ENCODE peak calls at places on chromosomes 7 and 10, in seven cellular contexts. One of them, this sample, is unnamed.

GRCh38 chr10:80416401-80417098 is 8.2 kb downstream of the PRXL2A start:
- DNase-seq in AG04450: no peak
- DNase-seq in CD8-positive, alpha-beta T cell: no peak
- DNase-seq in A673: peak
- DNase-seq in left ventricle myocardium inferior: peak
- DNase-seq in MM.1S: no peak
- DNase-seq in mesendoderm: no peak
- DNase-seq in this sample: peak

GRCh38 chr7:50513166-50513871 is 51.9 kb downstream of the DDC start:
- DNase-seq in left ventricle myocardium inferior: no peak
- DNase-seq in CD8-positive, alpha-beta T cell: no peak
- DNase-seq in mesendoderm: no peak
- DNase-seq in A673: no peak
- DNase-seq in AG04450: no peak
- DNase-seq in MM.1S: no peak
- DNase-seq in this sample: no peak

GRCh38 chr10:11715815-11716494 is 26.2 kb upstream of the ECHDC3 start:
- DNase-seq in left ventricle myocardium inferior: no peak
- DNase-seq in A673: no peak
- DNase-seq in CD8-positive, alpha-beta T cell: no peak
- DNase-seq in AG04450: no peak
- DNase-seq in MM.1S: no peak
- DNase-seq in mesendoderm: no peak
- DNase-seq in this sample: no peak

GRCh38 chr10:14483417-14483816 is 152.7 kb upstream of the FRMD4A start:
- DNase-seq in A673: no peak
- DNase-seq in mesendoderm: no peak
- DNase-seq in left ventricle myocardium inferior: no peak
- DNase-seq in AG04450: no peak
- DNase-seq in MM.1S: no peak
- DNase-seq in CD8-positive, alpha-beta T cell: no peak
- DNase-seq in this sample: no peak

GRCh38 chr10:811379-811778 is 120.1 kb downstream of the LARP4B start:
- DNase-seq in mesendoderm: no peak
- DNase-seq in MM.1S: no peak
- DNase-seq in A673: no peak
- DNase-seq in AG04450: no peak
- DNase-seq in CD8-positive, alpha-beta T cell: no peak
- DNase-seq in left ventricle myocardium inferior: no peak
- DNase-seq in this sample: no peak

GRCh38 chr10:130929422-130930325 is 381.8 kb downstream of the TCERG1L start:
- DNase-seq in A673: no peak
- DNase-seq in CD8-positive, alpha-beta T cell: peak
- DNase-seq in MM.1S: no peak
- DNase-seq in mesendoderm: no peak
- DNase-seq in AG04450: no peak
- DNase-seq in left ventricle myocardium inferior: no peak
- DNase-seq in this sample: no peak

GRCh38 chr7:158405324-158405723 is 182.3 kb downstream of the PTPRN2 start:
- DNase-seq in MM.1S: no peak
- DNase-seq in CD8-positive, alpha-beta T cell: no peak
- DNase-seq in AG04450: no peak
- DNase-seq in mesendoderm: no peak
- DNase-seq in A673: no peak
- DNase-seq in left ventricle myocardium inferior: no peak
- DNase-seq in this sample: no peak

GRCh38 chr10:43671659-43672555 is 23.2 kb upstream of the ZNF32 start:
- DNase-seq in MM.1S: peak
- DNase-seq in CD8-positive, alpha-beta T cell: peak
- DNase-seq in left ventricle myocardium inferior: no peak
- DNase-seq in mesendoderm: peak
- DNase-seq in A673: peak
- DNase-seq in AG04450: no peak
- DNase-seq in this sample: no peak

GRCh38 chr10:1520909-1521565 is 216.3 kb downstream of the ADARB2 start:
- DNase-seq in CD8-positive, alpha-beta T cell: no peak
- DNase-seq in mesendoderm: no peak
- DNase-seq in AG04450: no peak
- DNase-seq in left ventricle myocardium inferior: no peak
- DNase-seq in A673: no peak
- DNase-seq in MM.1S: no peak
- DNase-seq in this sample: no peak

GRCh38 chr7:150428671-150429451 is 21.6 kb upstream of the GIMAP8 start:
- DNase-seq in AG04450: peak
- DNase-seq in MM.1S: no peak
- DNase-seq in mesendoderm: peak
- DNase-seq in left ventricle myocardium inferior: no peak
- DNase-seq in CD8-positive, alpha-beta T cell: peak
- DNase-seq in A673: peak
- DNase-seq in this sample: no peak

GRCh38 chr10:46325021-46325420 is 38.2 kb downstream of the ANTXRL start:
- DNase-seq in A673: no peak
- DNase-seq in left ventricle myocardium inferior: no peak
- DNase-seq in CD8-positive, alpha-beta T cell: no peak
- DNase-seq in MM.1S: no peak
- DNase-seq in mesendoderm: peak
- DNase-seq in AG04450: no peak
- DNase-seq in this sample: no peak

GRCh38 chr7:44188480-44189225 is 586 bp downstream of the GCK start:
- DNase-seq in A673: no peak
- DNase-seq in CD8-positive, alpha-beta T cell: no peak
- DNase-seq in MM.1S: no peak
- DNase-seq in AG04450: no peak
- DNase-seq in left ventricle myocardium inferior: no peak
- DNase-seq in mesendoderm: no peak
- DNase-seq in this sample: no peak

GRCh38 chr7:30162622-30163124 is 27.9 kb downstream of the MTURN start:
- DNase-seq in CD8-positive, alpha-beta T cell: no peak
- DNase-seq in left ventricle myocardium inferior: no peak
- DNase-seq in A673: no peak
- DNase-seq in mesendoderm: no peak
- DNase-seq in MM.1S: no peak
- DNase-seq in AG04450: no peak
- DNase-seq in this sample: no peak

GRCh38 chr7:144256112-144256511 is 8.5 kb downstream of the OR2A7 start:
- DNase-seq in MM.1S: no peak
- DNase-seq in CD8-positive, alpha-beta T cell: no peak
- DNase-seq in AG04450: no peak
- DNase-seq in mesendoderm: peak
- DNase-seq in left ventricle myocardium inferior: no peak
- DNase-seq in A673: peak
- DNase-seq in this sample: no peak

GRCh38 chr7:23969443-23969842 is 259.4 kb downstream of the STK31 start:
- DNase-seq in MM.1S: no peak
- DNase-seq in AG04450: no peak
- DNase-seq in mesendoderm: peak
- DNase-seq in CD8-positive, alpha-beta T cell: no peak
- DNase-seq in A673: no peak
- DNase-seq in left ventricle myocardium inferior: no peak
- DNase-seq in this sample: no peak

GRCh38 chr7:133502498-133502897 is 249.6 kb downstream of the EXOC4 start:
- DNase-seq in CD8-positive, alpha-beta T cell: no peak
- DNase-seq in mesendoderm: no peak
- DNase-seq in AG04450: no peak
- DNase-seq in left ventricle myocardium inferior: no peak
- DNase-seq in MM.1S: no peak
- DNase-seq in A673: no peak
- DNase-seq in this sample: no peak

DNA sequence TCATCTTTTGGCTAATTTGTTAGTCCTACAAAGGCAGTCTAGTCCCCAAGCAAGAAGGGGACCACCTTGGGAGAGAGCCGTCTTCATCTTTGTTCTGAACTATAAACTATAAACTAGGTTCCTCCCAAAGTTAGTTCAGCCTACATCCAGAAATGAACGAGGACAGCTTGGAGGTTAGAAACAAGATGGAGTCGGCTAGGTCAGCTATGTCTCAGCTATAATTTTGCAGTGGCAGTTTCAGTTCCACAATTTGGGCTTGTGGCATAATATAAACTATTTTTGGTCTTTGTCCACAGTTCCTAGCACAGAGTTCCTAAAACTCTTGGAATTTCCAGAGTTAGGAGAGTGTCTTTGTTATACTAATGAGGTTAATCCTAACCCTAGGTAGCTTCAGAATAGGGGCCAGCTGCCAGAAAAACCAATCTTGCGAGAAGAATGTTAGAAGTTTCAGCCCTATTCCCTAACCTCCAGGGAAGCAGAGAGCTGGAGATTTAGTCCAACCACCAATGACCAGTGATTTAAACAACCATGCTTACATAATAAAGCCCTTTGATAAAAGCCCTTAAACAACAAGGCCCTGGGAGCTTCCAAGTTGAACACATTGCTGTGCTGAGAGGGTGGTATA is 131.9 kb downstream of the AKR1D1 start:
- DNase-seq in mesendoderm: no peak
- DNase-seq in CD8-positive, alpha-beta T cell: no peak
- DNase-seq in left ventricle myocardium inferior: no peak
- DNase-seq in AG04450: no peak
- DNase-seq in MM.1S: no peak
- DNase-seq in A673: no peak
- DNase-seq in this sample: no peak
- H3K4me3 ChIP-seq in mesendoderm: no peak
- H3K4me3 ChIP-seq in CD8-positive, alpha-beta T cell: no peak
- H3K4me3 ChIP-seq in left ventricle myocardium inferior: no peak
- H3K4me3 ChIP-seq in AG04450: no peak
- H3K4me3 ChIP-seq in MM.1S: no peak
- H3K4me3 ChIP-seq in A673: no peak
- H3K4me3 ChIP-seq in this sample: no peak

GRCh38 chr7:107180378-107180777 is 11.6 kb downstream of the HBP1 start:
- DNase-seq in MM.1S: no peak
- DNase-seq in CD8-positive, alpha-beta T cell: peak
- DNase-seq in mesendoderm: no peak
- DNase-seq in AG04450: peak
- DNase-seq in left ventricle myocardium inferior: no peak
- DNase-seq in A673: peak
- DNase-seq in this sample: no peak

GRCh38 chr7:107181172-107181571 is 12.4 kb downstream of the HBP1 start:
- DNase-seq in mesendoderm: no peak
- DNase-seq in CD8-positive, alpha-beta T cell: no peak
- DNase-seq in A673: no peak
- DNase-seq in AG04450: no peak
- DNase-seq in MM.1S: no peak
- DNase-seq in left ventricle myocardium inferior: no peak
- DNase-seq in this sample: no peak

GRCh38 chr7:107173691-107174406 is 5.0 kb downstream of the HBP1 start:
- DNase-seq in MM.1S: no peak
- DNase-seq in AG04450: no peak
- DNase-seq in left ventricle myocardium inferior: no peak
- DNase-seq in A673: no peak
- DNase-seq in mesendoderm: no peak
- DNase-seq in CD8-positive, alpha-beta T cell: no peak
- DNase-seq in this sample: no peak

DNA sequence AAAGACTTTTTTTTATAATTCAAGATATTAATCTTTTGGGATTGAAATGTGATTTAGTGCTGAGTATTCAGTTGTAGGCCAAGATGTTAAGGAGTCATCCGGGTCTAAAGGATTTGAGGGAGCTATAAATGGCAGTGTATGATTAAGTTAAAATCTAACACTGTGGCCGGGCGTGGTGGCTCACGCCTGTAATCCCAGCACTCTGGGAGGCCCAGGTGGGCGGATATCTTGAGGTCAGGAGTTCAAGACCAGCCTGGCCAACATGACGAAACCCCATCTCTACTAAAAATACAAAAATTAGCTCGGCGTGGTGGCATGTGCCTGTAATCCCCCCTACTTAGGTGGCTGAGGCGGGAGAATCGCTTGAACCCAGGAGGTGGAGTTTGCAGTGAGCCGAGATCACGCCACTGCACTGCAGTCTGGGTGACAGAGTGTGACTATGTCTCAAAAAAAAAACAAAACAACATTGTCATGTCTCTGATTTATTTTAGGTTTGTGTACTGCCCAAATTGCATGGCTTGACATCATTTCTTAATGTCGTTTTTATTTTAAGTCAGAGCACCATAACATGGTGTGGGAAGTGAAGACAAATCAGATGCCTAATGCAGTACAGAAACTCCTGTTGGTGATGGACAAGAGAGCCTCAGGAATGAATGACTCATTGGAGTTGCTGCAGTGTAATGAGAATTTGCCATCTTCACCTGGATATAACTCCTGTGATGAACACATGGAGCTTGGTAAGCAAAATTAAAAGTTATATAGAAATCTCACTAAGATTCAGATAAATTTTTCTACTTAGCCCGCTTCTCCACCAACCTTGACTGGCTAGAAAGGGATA is 10.7 kb downstream of the HBP1 start:
- DNase-seq in A673: no peak
- DNase-seq in mesendoderm: no peak
- DNase-seq in MM.1S: no peak
- DNase-seq in CD8-positive, alpha-beta T cell: no peak
- DNase-seq in left ventricle myocardium inferior: no peak
- DNase-seq in AG04450: no peak
- DNase-seq in this sample: no peak
- H3K27ac ChIP-seq in A673: peak
- H3K27ac ChIP-seq in mesendoderm: no peak
- H3K27ac ChIP-seq in MM.1S: no peak
- H3K27ac ChIP-seq in CD8-positive, alpha-beta T cell: no peak
- H3K27ac ChIP-seq in left ventricle myocardium inferior: no peak
- H3K27ac ChIP-seq in AG04450: peak
- H3K27ac ChIP-seq in this sample: peak

GRCh38 chr7:130489140-130489967 is 2.5 kb upstream of the MEST start:
- DNase-seq in A673: peak
- DNase-seq in mesendoderm: no peak
- DNase-seq in AG04450: no peak
- DNase-seq in MM.1S: no peak
- DNase-seq in left ventricle myocardium inferior: no peak
- DNase-seq in CD8-positive, alpha-beta T cell: no peak
- DNase-seq in this sample: no peak
- H3K4me3 ChIP-seq in A673: no peak
- H3K4me3 ChIP-seq in mesendoderm: no peak
- H3K4me3 ChIP-seq in AG04450: no peak
- H3K4me3 ChIP-seq in MM.1S: no peak
- H3K4me3 ChIP-seq in left ventricle myocardium inferior: no peak
- H3K4me3 ChIP-seq in CD8-positive, alpha-beta T cell: no peak
- H3K4me3 ChIP-seq in this sample: peak

DNA sequence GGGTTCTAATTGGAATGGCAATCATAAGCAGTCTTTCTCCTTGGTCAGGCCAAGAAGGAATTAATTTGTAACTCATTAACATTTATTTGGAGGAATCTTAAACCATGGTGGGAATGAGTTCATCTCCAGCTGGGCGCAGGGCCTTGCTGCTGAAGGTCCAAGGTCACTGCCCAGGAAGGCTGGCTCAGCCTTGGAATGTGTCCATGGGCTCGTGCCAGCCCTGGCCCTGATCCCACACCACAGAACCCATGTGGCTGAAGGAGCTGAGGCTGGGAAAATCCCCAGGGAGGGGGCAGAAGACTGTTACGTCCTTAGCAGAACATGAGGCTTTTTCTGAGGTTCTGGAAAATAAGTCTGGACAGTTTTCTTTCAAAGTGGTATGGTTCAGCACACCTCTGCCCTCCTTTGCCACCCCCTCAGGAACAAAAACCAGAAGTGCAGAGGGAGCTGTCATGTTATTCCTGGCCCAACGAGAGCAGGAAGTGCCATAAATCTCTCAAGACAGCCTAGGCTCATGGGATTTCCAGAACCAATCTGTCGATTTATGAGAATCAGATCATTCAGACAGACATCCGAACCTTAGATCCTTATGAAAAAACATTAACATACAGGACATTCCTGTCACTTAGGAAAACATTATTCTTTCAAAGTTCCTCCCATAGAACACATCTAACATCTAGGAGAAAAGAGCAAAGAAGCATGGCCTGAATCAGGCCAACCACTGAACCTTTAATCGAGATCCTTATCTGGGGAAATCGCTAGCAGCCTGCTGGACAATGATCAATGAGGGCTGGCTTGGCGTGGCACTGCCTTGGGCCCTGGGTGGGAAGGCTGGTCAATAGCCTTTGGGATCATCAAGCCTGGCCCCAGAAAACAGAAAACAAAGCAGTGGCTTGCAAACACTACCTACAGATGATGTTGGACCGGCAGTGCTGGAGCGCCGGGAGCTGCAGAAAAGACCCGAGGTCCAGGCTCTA is 134.3 kb downstream of the TAX1BP1 start:
- DNase-seq in MM.1S: no peak
- DNase-seq in left ventricle myocardium inferior: peak
- DNase-seq in A673: no peak
- DNase-seq in AG04450: no peak
- DNase-seq in CD8-positive, alpha-beta T cell: no peak
- DNase-seq in mesendoderm: no peak
- DNase-seq in this sample: peak
- H3K27ac ChIP-seq in MM.1S: no peak
- H3K27ac ChIP-seq in left ventricle myocardium inferior: peak
- H3K27ac ChIP-seq in A673: no peak
- H3K27ac ChIP-seq in AG04450: no peak
- H3K27ac ChIP-seq in CD8-positive, alpha-beta T cell: no peak
- H3K27ac ChIP-seq in mesendoderm: no peak
- H3K27ac ChIP-seq in this sample: no peak

This sample was measured in dorsolateral prefrontal cortex.